ENCODE peak calls at places on chromosomes 13 and 19, in ten cellular contexts. K is ELF-1; Y is ELR; B is stimulated activated naive CD8-positive, alpha-beta T cell treated with anti-CD3 and anti-CD28 coated beads, Interleukin-15, Interleukin-2, amounts not matched to agents 100 U/mL and 50 U/mL, for 24 hours; E is amniotic stem cell; L is stimulated activated CD8-positive, alpha-beta memory T cell treated with anti-CD3 and anti-CD28 coated beads, Interleukin-15, amount 100 ng/mL, for 24 hours; P is suprapubic skin; H is activated CD4-positive, alpha-beta T cell treated with anti-CD3 and anti-CD28 coated beads, Interleukin-2, amount 10 ng/mL, durations not matched to agents 7 days and 5 days; V is NK-92 treated with Interleukin-12 subunit alpha and Interleukin-12 subunit beta, amount 100 ng/mL, for 24 hours; Q is ACHN. T is an unnamed sample.

GRCh38 chr13:99415851-99416331 is 85.4 kb upstream of the TM9SF2 start:
- DNase-seq in P (peak; percentile 57), H (no peak), Q (no peak), K (no peak), E (no peak), L (no peak), Y (no peak), V (peak; percentile 74), B (peak; percentile 66), T (no peak)

GRCh38 chr13:39632994-39633393 is 22.5 kb upstream of the COG6 start:
- DNase-seq in E (no peak), Q (no peak), B (no peak), Y (no peak), H (no peak), K (no peak), P (no peak), L (no peak), V (no peak), T (no peak)

GRCh38 chr19:51295382-51296126 is 15.9 kb upstream of the IGLON5 start:
- DNase-seq in Q (no peak), Y (no peak), P (no peak), L (no peak), B (no peak), K (peak; percentile 45), E (no peak), V (no peak), H (no peak), T (no peak)

GRCh38 chr13:112397108-112397507 is 21.0 kb downstream of the SPACA7 start:
- DNase-seq in B (no peak), Q (no peak), Y (no peak), H (no peak), E (no peak), V (no peak), K (no peak), P (no peak), L (no peak), T (no peak)

GRCh38 chr13:91014696-91015095 is 332.8 kb upstream of the MIR17HG start:
- DNase-seq in K (no peak), B (no peak), Q (no peak), L (no peak), E (no peak), H (no peak), Y (no peak), V (no peak), P (no peak), T (no peak)

GRCh38 chr19:14391156-14391821 is 10.0 kb downstream of the ADGRE5 start:
- DNase-seq in B (no peak), L (no peak), P (no peak), Y (no peak), K (no peak), H (no peak), V (no peak), Q (no peak), E (no peak), T (no peak)

GRCh38 chr19:39924952-39925351 is 9.5 kb downstream of the FCGBP start:
- DNase-seq in E (no peak), Q (no peak), B (no peak), Y (no peak), K (no peak), V (no peak), H (no peak), P (no peak), L (no peak), T (no peak)

GRCh38 chr13:50355797-50356196 is 340.6 kb downstream of the KCNRG start:
- DNase-seq in L (no peak), H (no peak), B (no peak), Q (no peak), P (no peak), Y (no peak), V (no peak), E (no peak), K (no peak), T (no peak)

GRCh38 chr19:7986321-7987083 is 18.9 kb downstream of the ELAVL1 start:
- DNase-seq in B (no peak), P (no peak), K (no peak), H (no peak), Y (peak; percentile 84), V (no peak), L (no peak), Q (peak; percentile 65), E (peak; percentile 39), T (no peak)

GRCh38 chr19:4709440-4710280 is 14.0 kb downstream of the DPP9 start:
- DNase-seq in L (no peak), Y (no peak), P (no peak), E (no peak), B (no peak), K (no peak), H (no peak), V (peak; percentile 74), Q (no peak), T (no peak)

GRCh38 chr13:31521466-31521865 is 217.9 kb upstream of the RXFP2 start:
- DNase-seq in L (no peak), E (no peak), B (no peak), K (no peak), H (no peak), Y (no peak), V (no peak), P (no peak), Q (no peak), T (no peak)

GRCh38 chr13:45861352-45861751 is 9.8 kb upstream of the SIAH3 start:
- DNase-seq in P (no peak), K (no peak), Y (peak; percentile 50), E (no peak), L (no peak), H (no peak), V (no peak), B (no peak), Q (no peak), T (no peak)

T was measured in neuronal stem cell.